ENCODE peak calls at places on chromosome 11, in six cellular contexts. U, K, W, L, Y and G are unnamed samples.

GRCh38 chr11:1121343-1122331 is 36.1 kb upstream of the MUC5AC start:
- DNase-seq in U (no peak), L (peak), W (no peak), Y (no peak), K (no peak), G (no peak)

GRCh38 chr11:104200688-104201087 is 36.7 kb upstream of the PDGFD start:
- DNase-seq in Y (no peak), U (no peak), K (no peak), W (no peak), L (no peak), G (no peak)

GRCh38 chr11:111531156-111531555 is 9.4 kb upstream of the LAYN start:
- DNase-seq in U (no peak), K (no peak), W (no peak), Y (no peak), L (no peak), G (no peak)

GRCh38 chr11:29214833-29215232 is 802.0 kb downstream of the KCNA4 start:
- DNase-seq in K (no peak), Y (no peak), L (no peak), U (no peak), W (no peak), G (no peak)

GRCh38 chr11:69508974-69509373 is 27.5 kb downstream of the LINC01488 start:
- DNase-seq in W (no peak), K (no peak), Y (no peak), L (no peak), U (no peak), G (no peak)

GRCh38 chr11:9982796-9983579 is 311.0 kb downstream of the SBF2 start:
- DNase-seq in Y (no peak), L (no peak), W (peak), K (no peak), U (no peak), G (peak)

GRCh38 chr11:8722156-8722555 is 39.6 kb downstream of the RPL27A start:
- DNase-seq in L (no peak), K (no peak), U (peak), Y (no peak), W (no peak), G (no peak)

GRCh38 chr11:117478126-117478856 is 150.6 kb downstream of the CEP164 start:
- DNase-seq in Y (no peak), W (no peak), U (no peak), L (no peak), K (no peak), G (no peak)

GRCh38 chr11:132115454-132115853 is 745.0 kb downstream of the NTM start:
- DNase-seq in Y (no peak), U (no peak), K (no peak), W (peak), L (no peak), G (no peak)

GRCh38 chr11:43984519-43985385 is 42.3 kb downstream of the C11orf96 start:
- DNase-seq in Y (no peak), U (no peak), W (no peak), K (no peak), L (no peak), G (no peak)

GRCh38 chr11:2525166-2525861 is 80.5 kb downstream of the KCNQ1 start:
- DNase-seq in K (no peak), W (peak), U (no peak), L (no peak), Y (no peak), G (no peak)

GRCh38 chr11:61480261-61480660 is 28.3 kb upstream of the LRRC10B start:
- DNase-seq in W (no peak), U (no peak), K (no peak), L (no peak), Y (no peak), G (peak)
- H3K27ac ChIP-seq in W (no peak), U (no peak), K (no peak), L (no peak), Y (no peak), G (peak)

DNA sequence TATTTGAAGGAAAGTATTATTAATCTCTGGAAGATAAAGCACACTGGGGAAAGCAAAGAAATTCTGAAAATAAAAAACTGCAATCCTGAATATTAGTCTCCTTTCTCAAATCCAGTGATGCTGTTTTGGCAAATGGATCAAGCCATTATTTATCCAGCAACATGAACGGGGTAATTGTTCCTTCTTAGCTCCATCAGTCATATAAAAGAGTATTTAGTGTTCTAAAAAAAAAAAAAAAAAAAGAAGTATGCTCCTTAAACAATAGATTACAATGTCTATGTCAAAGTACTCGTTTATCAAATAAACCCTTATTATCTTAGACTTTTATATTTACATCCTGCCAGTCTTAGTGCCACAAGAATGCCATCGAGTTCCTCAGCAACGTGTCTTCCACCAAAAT is 1.3 kb downstream of the RDX start:
- DNase-seq in U (no peak), K (no peak), W (no peak), Y (no peak), L (no peak), G (no peak)
- H3K27ac ChIP-seq in U (no peak), K (no peak), W (no peak), Y (no peak), L (peak), G (peak)

GRCh38 chr11:134669796-134670195 is 257.8 kb upstream of the B3GAT1 start:
- DNase-seq in K (no peak), W (no peak), Y (no peak), L (no peak), U (no peak), G (no peak)

GRCh38 chr11:134670247-134670646 is 258.2 kb upstream of the B3GAT1 start:
- DNase-seq in L (no peak), W (no peak), Y (no peak), K (no peak), U (no peak), G (no peak)

GRCh38 chr11:134668076-134668475 is 256.0 kb upstream of the B3GAT1 start:
- DNase-seq in L (no peak), K (no peak), U (no peak), W (no peak), Y (no peak), G (no peak)

GRCh38 chr11:134668796-134669195 is 256.8 kb upstream of the B3GAT1 start:
- DNase-seq in U (no peak), W (no peak), L (no peak), K (no peak), Y (no peak), G (no peak)

DNA sequence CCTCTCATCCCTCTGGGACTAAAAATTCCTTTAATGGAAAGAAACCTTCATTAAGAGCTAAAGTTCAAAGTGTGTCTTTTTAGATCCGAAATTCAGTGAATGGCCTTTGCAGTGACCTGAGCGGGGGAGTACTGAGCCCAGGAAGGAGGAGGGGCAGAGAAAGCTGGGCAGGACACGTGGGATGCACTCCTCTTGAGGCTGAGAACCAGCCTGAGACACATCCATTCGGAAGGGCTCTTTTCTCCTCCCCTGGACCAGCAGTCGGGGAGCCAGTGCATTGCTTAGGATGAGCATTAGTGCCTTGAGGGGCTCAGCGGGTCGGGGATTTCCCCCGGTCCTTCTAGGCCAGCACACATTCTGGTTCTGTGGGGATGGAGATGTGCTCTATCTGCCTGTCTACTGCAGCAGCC is 258.9 kb upstream of the B3GAT1 start:
- DNase-seq in L (no peak), U (no peak), Y (no peak), K (no peak), W (no peak), G (no peak)
- H3K27ac ChIP-seq in L (no peak), U (no peak), Y (no peak), K (no peak), W (no peak), G (no peak)

GRCh38 chr11:64759131-64759721 is 548 bp downstream of the PYGM start:
- DNase-seq in K (no peak), L (peak), W (peak), U (no peak), Y (no peak), G (no peak)

GRCh38 chr11:64762916-64763803 is 3.4 kb upstream of the PYGM start:
- DNase-seq in K (no peak), U (no peak), Y (no peak), L (peak), W (peak), G (no peak)

GRCh38 chr11:64759722-64760719 is at the start of gene PYGM:
- DNase-seq in U (no peak), W (peak), Y (no peak), L (peak), K (no peak), G (peak)

GRCh38 chr11:64762277-64762915 is 2.6 kb upstream of the PYGM start:
- DNase-seq in Y (no peak), K (no peak), L (peak), W (peak), U (no peak), G (no peak)

DNA sequence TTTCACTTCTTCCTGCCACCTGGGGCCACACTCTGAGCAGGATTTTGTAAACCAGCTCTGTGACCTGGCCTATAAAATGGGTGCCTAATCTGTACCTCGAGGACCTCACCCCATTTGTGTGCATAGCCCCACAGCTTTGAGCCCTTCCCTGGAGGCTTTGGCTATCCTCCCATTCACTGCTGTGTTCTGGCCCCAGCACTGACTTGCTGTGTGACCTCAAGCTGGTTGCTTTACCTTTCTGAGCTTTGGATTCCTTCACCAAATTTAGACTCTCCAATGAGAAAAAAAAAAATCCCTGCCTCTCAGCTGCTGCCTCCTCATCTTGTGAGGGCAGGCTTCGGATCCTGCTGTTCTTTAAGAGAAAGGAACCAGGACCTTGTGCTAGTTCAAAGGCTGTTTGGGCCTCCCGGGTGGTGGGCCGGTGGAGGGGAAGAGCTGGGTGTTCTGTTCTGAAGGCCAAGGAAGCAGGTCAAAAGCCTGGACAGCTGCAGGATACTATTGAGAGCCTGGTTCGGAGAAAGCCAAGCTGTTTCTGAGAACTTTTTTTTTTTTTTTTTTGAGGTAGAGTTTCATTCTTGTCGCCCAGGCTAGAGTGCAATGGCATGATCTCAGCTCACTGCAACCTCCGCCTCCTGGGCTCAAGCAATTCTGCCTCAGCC is 1.1 kb upstream of the PYGM start:
- DNase-seq in Y (no peak), W (no peak), U (no peak), L (peak), K (no peak), G (no peak)
- H3K27ac ChIP-seq in Y (peak), W (no peak), U (peak), L (no peak), K (peak), G (peak)

GRCh38 chr11:129846508-129847335 is 31.1 kb downstream of the TMEM45B start:
- DNase-seq in K (no peak), U (peak), Y (no peak), L (no peak), W (no peak), G (no peak)
- H3K27ac ChIP-seq in K (no peak), U (peak), Y (no peak), L (no peak), W (no peak), G (no peak)

GRCh38 chr11:62656801-62657429 is 3.8 kb upstream of the INTS5 start:
- DNase-seq in W (no peak), K (no peak), L (no peak), Y (no peak), U (no peak), G (no peak)

GRCh38 chr11:62649486-62649885 is 3.1 kb upstream of the GANAB start:
- DNase-seq in Y (no peak), W (no peak), L (no peak), K (no peak), U (no peak), G (no peak)

GRCh38 chr11:62648967-62649364 is 2.6 kb upstream of the GANAB start:
- DNase-seq in U (no peak), W (no peak), L (no peak), K (no peak), Y (no peak), G (no peak)

GRCh38 chr11:62652156-62653006 is 721 bp downstream of the INTS5 start:
- DNase-seq in Y (no peak), U (no peak), L (no peak), K (no peak), W (no peak), G (no peak)

DNA sequence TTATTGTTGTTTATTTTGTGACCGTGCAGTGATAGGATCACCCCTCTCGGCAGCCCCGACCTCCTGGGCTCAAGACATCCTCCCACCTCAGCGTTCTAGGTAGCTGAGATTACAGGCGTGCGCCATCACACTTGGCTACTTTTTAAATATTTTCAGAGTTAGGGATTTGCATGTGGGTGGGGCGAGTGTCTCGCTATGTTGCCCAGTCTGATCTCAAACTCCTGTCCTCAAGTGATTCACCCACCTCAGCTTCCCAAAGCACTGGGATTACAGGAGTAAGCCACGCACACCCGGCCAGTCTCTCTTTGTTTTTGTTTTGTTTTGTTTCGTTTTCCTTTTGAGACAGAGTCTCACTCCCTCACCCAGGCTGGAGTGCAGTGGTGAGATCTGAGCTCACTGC is 1.2 kb upstream of the INTS5 start:
- DNase-seq in K (no peak), Y (no peak), L (no peak), W (no peak), U (no peak), G (no peak)
- H3K27ac ChIP-seq in K (no peak), Y (no peak), L (no peak), W (no peak), U (peak), G (no peak)

GRCh38 chr11:14619580-14619979 is 24.0 kb upstream of the PDE3B start:
- DNase-seq in W (no peak), U (no peak), K (no peak), L (no peak), Y (no peak), G (no peak)
- H3K27ac ChIP-seq in W (no peak), U (no peak), K (no peak), L (no peak), Y (no peak), G (no peak)

DNA sequence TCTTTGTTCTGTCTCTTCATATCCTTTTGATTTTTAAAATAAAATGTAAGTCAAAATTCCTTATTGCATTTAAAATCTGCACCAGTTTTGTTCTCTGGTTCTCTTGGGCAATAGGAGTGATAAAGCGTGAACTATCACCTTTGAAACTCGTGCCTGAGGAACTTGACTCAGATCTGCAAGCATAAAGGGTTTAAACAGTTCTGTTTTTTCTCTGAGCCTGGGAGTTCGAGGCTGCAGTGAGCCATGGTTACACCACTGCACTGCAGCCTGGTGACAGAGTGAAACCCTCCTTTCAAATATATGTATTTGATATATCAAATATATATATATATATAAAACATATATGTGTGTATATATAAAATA is 38.9 kb upstream of the CLMP start:
- DNase-seq in L (no peak), W (no peak), U (no peak), K (no peak), Y (no peak), G (no peak)
- H3K27ac ChIP-seq in L (no peak), W (no peak), U (no peak), K (no peak), Y (no peak), G (no peak)

GRCh38 chr11:93573184-93573583 is 30.0 kb upstream of the SMCO4 start:
- DNase-seq in W (no peak), U (no peak), K (no peak), L (no peak), Y (no peak), G (no peak)

GRCh38 chr11:93572621-93573020 is 29.4 kb upstream of the SMCO4 start:
- DNase-seq in L (no peak), W (no peak), U (no peak), Y (no peak), K (no peak), G (no peak)

GRCh38 chr11:93572171-93572570 is 29.0 kb upstream of the SMCO4 start:
- DNase-seq in U (no peak), L (no peak), K (no peak), Y (no peak), W (no peak), G (no peak)

GRCh38 chr11:93570759-93571413 is 27.7 kb upstream of the SMCO4 start:
- DNase-seq in W (no peak), U (peak), Y (no peak), K (no peak), L (no peak), G (no peak)

GRCh38 chr11:93571612-93572011 is 28.4 kb upstream of the SMCO4 start:
- DNase-seq in U (no peak), K (no peak), Y (no peak), L (no peak), W (no peak), G (no peak)
- H3K27ac ChIP-seq in U (no peak), K (no peak), Y (no peak), L (no peak), W (no peak), G (no peak)

GRCh38 chr11:63667993-63668392 is 3.2 kb downstream of the ATL3 start:
- DNase-seq in Y (no peak), K (no peak), U (peak), L (no peak), W (no peak), G (no peak)

GRCh38 chr11:63670077-63670737 is 969 bp downstream of the ATL3 start:
- DNase-seq in L (no peak), Y (no peak), K (no peak), W (no peak), U (no peak), G (no peak)

GRCh38 chr11:63668396-63668795 is 2.8 kb downstream of the ATL3 start:
- DNase-seq in L (no peak), W (no peak), Y (no peak), U (no peak), K (no peak), G (no peak)

GRCh38 chr11:63663809-63664208 is 7.4 kb downstream of the ATL3 start:
- DNase-seq in L (no peak), Y (no peak), U (peak), W (no peak), K (no peak), G (no peak)

GRCh38 chr11:63666874-63667273 is 4.3 kb downstream of the ATL3 start:
- DNase-seq in K (no peak), Y (no peak), W (no peak), L (no peak), U (no peak), G (no peak)
- H3K27ac ChIP-seq in K (no peak), Y (no peak), W (no peak), L (no peak), U (peak), G (no peak)